ENCODE peak calls at places on chromosomes 7 and 10, in six cellular contexts. X, J, Q, B, C and U are unnamed samples.

GRCh38 chr7:138459300-138460175 is 521 bp upstream of the TRIM24 start:
- DNase-seq in X (peak), J (peak), B (peak), Q (peak), C (no peak), U (no peak)

GRCh38 chr7:121076350-121077164 is 88.0 kb downstream of the CPED1 start:
- DNase-seq in X (no peak), Q (no peak), C (no peak), J (no peak), B (no peak), U (no peak)

GRCh38 chr10:96719850-96720421 is 378 bp downstream of the PIK3AP1 start:
- DNase-seq in J (peak), X (peak), B (peak), Q (peak), C (peak), U (peak)

GRCh38 chr10:52729259-52730104 is 43.1 kb downstream of the MBL2 start:
- DNase-seq in C (peak), X (peak), Q (peak), J (no peak), B (no peak), U (no peak)

GRCh38 chr7:35985126-35985754 is 167.8 kb upstream of the EEPD1 start:
- DNase-seq in B (peak), X (peak), J (peak), Q (peak), C (peak), U (peak)

GRCh38 chr10:131419797-131420196 is 108.3 kb upstream of the TCERG1L start:
- DNase-seq in B (no peak), Q (no peak), J (no peak), C (no peak), X (no peak), U (no peak)

GRCh38 chr10:92757066-92757716 is 67.4 kb downstream of the HHEX start:
- DNase-seq in B (peak), C (peak), Q (peak), X (peak), J (peak), U (peak)

GRCh38 chr10:79353726-79354125 is 6.5 kb downstream of the PPIF start:
- DNase-seq in B (peak), J (no peak), Q (no peak), X (no peak), C (no peak), U (no peak)

GRCh38 chr10:75099952-75100763 is 11.3 kb upstream of the SAMD8 start:
- DNase-seq in C (peak), X (peak), Q (peak), B (peak), J (peak), U (peak)

GRCh38 chr10:118311505-118311904 is 30.6 kb downstream of the FAM204A start:
- DNase-seq in B (no peak), X (no peak), C (no peak), J (no peak), Q (no peak), U (no peak)

GRCh38 chr10:113053091-113053490 is 103.0 kb downstream of the TCF7L2 start:
- DNase-seq in Q (no peak), C (no peak), J (no peak), X (no peak), B (peak), U (no peak)

GRCh38 chr10:115624448-115624847 is 531.3 kb downstream of the ATRNL1 start:
- DNase-seq in X (no peak), J (no peak), Q (no peak), C (no peak), B (no peak), U (no peak)

GRCh38 chr10:77516575-77516974 is 121.0 kb downstream of the KCNMA1 start:
- DNase-seq in X (no peak), J (no peak), C (no peak), B (no peak), Q (no peak), U (no peak)

GRCh38 chr7:50531928-50532327 is 33.3 kb downstream of the DDC start:
- DNase-seq in J (no peak), Q (no peak), C (no peak), X (no peak), B (no peak), U (no peak)

GRCh38 chr7:81333004-81333403 is 414.2 kb upstream of the SEMA3C start:
- DNase-seq in Q (no peak), J (no peak), B (no peak), C (no peak), X (no peak), U (no peak)

GRCh38 chr7:57339198-57339944 is 110.6 kb upstream of the ZNF716 start:
- DNase-seq in J (no peak), B (no peak), X (no peak), C (no peak), Q (no peak), U (no peak)

GRCh38 chr10:100998183-100998990 is 1.2 kb upstream of the LZTS2 start:
- DNase-seq in J (peak), Q (no peak), C (peak), X (peak), B (peak), U (peak)

GRCh38 chr10:100997364-100998182 is 2.0 kb upstream of the LZTS2 start:
- DNase-seq in Q (peak), J (peak), X (peak), C (peak), B (peak), U (peak)

GRCh38 chr10:100999742-101000601 is at the start of gene LZTS2:
- DNase-seq in C (no peak), Q (no peak), J (peak), X (no peak), B (no peak), U (no peak)

GRCh38 chr10:101000602-101000991 is 989 bp downstream of the LZTS2 start:
- DNase-seq in B (no peak), J (no peak), C (no peak), X (no peak), Q (no peak), U (no peak)

GRCh38 chr10:100998991-100999741 is 442 bp upstream of the LZTS2 start:
- DNase-seq in B (peak), X (peak), Q (no peak), C (peak), J (peak), U (peak)
- TF ChIP-seq POLR2A in B (peak), X (peak), Q (no peak), C (no peak), J (no peak), U (peak)

GRCh38 chr10:72274730-72275350 is 1.1 kb downstream of the DDIT4 start:
- DNase-seq in J (peak), Q (no peak), B (no peak), X (peak), C (peak), U (peak)
- TF ChIP-seq POLR2A in J (no peak), Q (no peak), B (no peak), X (peak), C (no peak), U (no peak)

GRCh38 chr10:6144609-6145413 is 56.0 kb downstream of the RBM17 start:
- DNase-seq in X (peak), B (peak), J (peak), Q (peak), C (peak), U (peak)
- TF ChIP-seq POLR2A in X (peak), B (no peak), J (no peak), Q (peak), C (peak), U (no peak)

GRCh38 chr10:27742926-27743735 is 2.5 kb downstream of the MKX start:
- DNase-seq in X (no peak), B (peak), J (peak), Q (no peak), C (peak), U (no peak)
- TF ChIP-seq POLR2A in X (no peak), B (no peak), J (no peak), Q (no peak), C (no peak), U (no peak)

GRCh38 chr10:13100349-13101294 is 659 bp downstream of the OPTN start:
- DNase-seq in J (peak), X (peak), Q (no peak), C (no peak), B (no peak), U (peak)
- TF ChIP-seq POLR2A in J (no peak), X (no peak), Q (no peak), C (no peak), B (no peak), U (no peak)

GRCh38 chr7:5459084-5459483 is 35.5 kb upstream of the TNRC18 start:
- DNase-seq in J (no peak), B (no peak), Q (no peak), C (no peak), X (no peak), U (no peak)
- TF ChIP-seq POLR2A in J (no peak), B (no peak), Q (no peak), C (no peak), X (no peak), U (no peak)

GRCh38 chr7:37921876-37922275 is 1.4 kb downstream of the EPDR1 start:
- DNase-seq in C (peak), X (no peak), B (no peak), J (no peak), Q (no peak), U (no peak)

GRCh38 chr7:37918526-37918925 is 1.9 kb upstream of the SFRP4 start:
- DNase-seq in J (no peak), B (no peak), C (peak), X (no peak), Q (no peak), U (no peak)

GRCh38 chr7:37921340-37921805 is 933 bp downstream of the EPDR1 start:
- DNase-seq in C (peak), B (no peak), X (no peak), J (no peak), Q (no peak), U (no peak)

GRCh38 chr7:37920305-37920618 is 178 bp upstream of the EPDR1 start:
- DNase-seq in J (no peak), B (no peak), Q (no peak), C (no peak), X (no peak), U (no peak)

DNA sequence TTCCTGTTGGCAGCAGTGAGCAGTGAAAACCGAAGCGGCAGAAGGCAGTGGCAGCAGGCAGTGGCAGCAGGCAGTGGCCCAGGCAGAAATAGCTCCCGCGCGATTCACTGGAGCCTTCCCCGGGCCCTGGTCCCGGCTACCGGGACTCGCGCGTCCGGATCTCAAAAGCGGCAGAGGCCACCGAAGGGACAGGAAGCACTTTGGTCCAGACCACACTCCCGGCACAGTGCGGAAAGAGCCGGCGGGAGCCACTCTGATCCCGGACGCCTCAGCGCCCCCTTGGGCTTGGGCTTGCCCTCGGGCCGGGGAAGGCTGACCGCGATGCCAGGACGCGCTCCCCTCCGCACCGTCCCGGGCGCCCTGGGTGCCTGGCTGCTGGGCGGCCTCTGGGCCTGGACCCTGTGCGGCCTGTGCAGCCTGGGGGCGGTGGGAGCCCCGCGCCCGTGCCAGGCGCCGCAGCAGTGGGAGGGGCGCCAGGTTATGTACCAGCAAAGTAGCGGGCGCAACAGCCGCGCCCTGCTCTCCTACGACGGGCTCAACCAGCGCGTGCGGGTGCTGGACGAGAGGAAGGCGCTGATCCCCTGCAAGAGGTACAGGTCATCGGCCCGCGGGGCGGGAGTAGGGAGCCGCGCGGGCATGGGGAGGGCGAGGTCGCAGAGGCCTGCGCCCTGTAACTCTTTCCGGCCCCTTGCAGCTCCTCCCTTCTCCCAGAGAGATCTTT is at the start of gene EPDR1:
- DNase-seq in X (peak), B (no peak), J (no peak), Q (peak), C (peak), U (no peak)
- TF ChIP-seq POLR2A in X (peak), B (no peak), J (no peak), Q (no peak), C (peak), U (no peak)